ENCODE peak calls at places on chromosomes 2 and 18, in five cellular contexts. F is A549, B is right cardiac atrium, G is neural progenitor cell, S is NT2/D1. P is an unnamed sample.

GRCh38 chr2:110777531-110778311 is 45.3 kb downstream of the ACOXL start:
- DNase-seq in F (no peak), G (no peak), S (no peak), B (no peak), P (no peak)

GRCh38 chr2:85340034-85340892 is 12.5 kb upstream of the TGOLN2 start:
- DNase-seq in G (no peak), B (no peak), F (no peak), S (no peak), P (no peak)

GRCh38 chr2:146370821-146371220 is 1474.0 kb upstream of the ACVR2A start:
- DNase-seq in S (no peak), B (no peak), G (no peak), F (peak; percentile 1), P (no peak)

GRCh38 chr18:54260376-54261072 is 8.8 kb upstream of the POLI start:
- DNase-seq in G (no peak), B (no peak), S (no peak), F (no peak), P (no peak)

GRCh38 chr18:63309422-63309821 is 10.1 kb downstream of the BCL2 start:
- DNase-seq in B (no peak), F (no peak), S (no peak), G (no peak), P (no peak)

GRCh38 chr2:189798312-189799029 is 14.2 kb downstream of the PMS1 start:
- DNase-seq in G (no peak), F (peak; percentile 47), S (no peak), B (no peak), P (no peak)

GRCh38 chr2:26072925-26073768 is 39.3 kb downstream of the RAB10 start:
- DNase-seq in B (no peak), S (no peak), F (peak; percentile 45), G (peak; percentile 51), P (no peak)

GRCh38 chr2:61887684-61888303 is 662 bp downstream of the CCT4 start:
- DNase-seq in B (no peak), S (no peak), F (peak; percentile 44), G (peak; percentile 46), P (no peak)

GRCh38 chr2:1585635-1586034 is 158.7 kb downstream of the PXDN start:
- DNase-seq in S (no peak), F (no peak), B (no peak), G (no peak), P (no peak)

GRCh38 chr2:9708683-9709538 is 78.1 kb upstream of the YWHAQ start:
- DNase-seq in B (no peak), G (no peak), S (no peak), F (no peak), P (no peak)

GRCh38 chr18:49898421-49898820 is 85.1 kb upstream of the ACAA2 start:
- DNase-seq in G (peak; percentile 86), B (peak; percentile 75), F (peak; percentile 42), S (peak; percentile 36), P (peak; percentile 45)

GRCh38 chr18:36593001-36593400 is 235.8 kb downstream of the TPGS2 start:
- DNase-seq in B (no peak), F (no peak), S (no peak), G (no peak), P (no peak)

GRCh38 chr18:50298443-50299284 is 11.2 kb upstream of the CXXC1 start:
- DNase-seq in S (no peak), G (no peak), F (no peak), B (peak; percentile 47), P (no peak)

GRCh38 chr2:85106489-85107180 is 26.6 kb upstream of the TCF7L1 start:
- DNase-seq in F (peak; percentile 18), B (no peak), G (no peak), S (no peak), P (no peak)

GRCh38 chr2:208643145-208643544 is 236.6 kb downstream of the PTH2R start:
- DNase-seq in B (no peak), G (no peak), F (no peak), S (no peak), P (no peak)

GRCh38 chr18:62672600-62672999 is 42.7 kb upstream of the PHLPP1 start:
- DNase-seq in B (no peak), S (no peak), G (no peak), F (no peak), P (no peak)

GRCh38 chr2:197122821-197123220 is 187.8 kb downstream of the ANKRD44 start:
- DNase-seq in B (no peak), F (no peak), S (no peak), G (no peak), P (no peak)

GRCh38 chr2:154049561-154049960 is 177.8 kb downstream of the GALNT13 start:
- DNase-seq in B (no peak), G (no peak), S (no peak), F (no peak), P (no peak)

GRCh38 chr2:172048195-172048995 is 36.9 kb upstream of the DLX1 start:
- DNase-seq in G (no peak), F (no peak), S (no peak), B (no peak), P (no peak)

GRCh38 chr2:182618672-182619079 is 97.4 kb upstream of the DNAJC10 start:
- DNase-seq in B (peak; percentile 16), F (peak; percentile 9), S (no peak), G (no peak), P (no peak)

GRCh38 chr2:230900336-230900995 is 24.6 kb downstream of the GPR55 start:
- DNase-seq in G (no peak), B (no peak), F (no peak), S (no peak), P (no peak)

GRCh38 chr18:59210311-59210710 is 9.6 kb upstream of the GRP start:
- DNase-seq in F (no peak), S (no peak), G (no peak), B (no peak), P (no peak)

DNA sequence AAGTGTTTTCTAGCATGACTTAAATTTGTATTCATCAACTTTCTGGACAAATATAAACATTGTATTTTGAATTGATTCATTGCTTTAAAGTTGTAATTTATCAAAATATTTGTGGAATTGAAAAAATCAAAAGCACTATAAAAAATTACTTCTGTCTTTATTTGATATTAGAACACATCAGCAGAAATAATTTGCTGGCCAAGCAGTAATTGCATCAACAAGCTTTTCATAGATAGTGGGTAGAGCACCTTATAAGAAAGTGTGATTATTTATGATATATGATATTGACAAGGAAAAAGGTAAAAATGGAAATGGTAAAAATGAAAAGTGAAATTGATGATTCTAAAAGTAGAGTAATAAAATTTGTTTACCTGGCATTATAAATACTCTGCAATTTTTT is 861.1 kb downstream of the CPS1 start:
- DNase-seq in G (no peak), B (no peak), F (no peak), S (no peak), P (no peak)
- H3K4me3 ChIP-seq in G (no peak overlapping the region), B (no peak overlapping the region), F (no peak overlapping the region), S (no peak overlapping the region), P (no peak overlapping the region)

DNA sequence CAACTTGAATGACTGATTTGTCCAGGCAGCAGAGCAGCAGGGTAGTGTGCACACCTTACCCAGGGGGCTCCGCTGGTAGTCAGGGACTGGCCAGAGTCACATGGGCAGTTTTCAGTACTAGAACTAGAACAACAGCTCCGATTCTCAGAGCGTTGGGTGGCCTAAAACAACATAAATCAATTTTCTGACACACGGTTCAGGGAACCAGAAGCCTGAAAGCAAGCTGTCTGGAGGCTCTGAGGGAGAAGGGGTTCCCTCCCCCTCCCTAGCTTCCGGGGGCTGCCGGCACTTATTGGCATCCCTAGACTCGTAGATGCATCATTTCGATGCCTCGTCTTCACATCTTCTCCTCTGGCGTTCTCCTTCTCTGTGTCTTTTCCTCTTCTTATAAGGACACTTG is 13.4 kb upstream of the ITGB6 start:
- DNase-seq in S (no peak), B (no peak), G (no peak), F (no peak), P (no peak)
- H3K4me1 ChIP-seq in S (no peaks in the 10 kb centered on the region), B (no peaks in the 10 kb centered on the region), G (peaks cover under 1% of the 10 kb centered on the region), F (peaks cover 66% of the 10 kb centered on the region), P (no peaks in the 10 kb centered on the region)

GRCh38 chr18:23378470-23378764 is 74.7 kb upstream of the RIOK3 start:
- DNase-seq in S (no peak), G (no peak), B (no peak), F (no peak), P (no peak)
- H3K4me3 ChIP-seq in S (no peak overlapping the region), G (no peak overlapping the region), B (no peak overlapping the region), F (no peak overlapping the region), P (no peak overlapping the region)

DNA sequence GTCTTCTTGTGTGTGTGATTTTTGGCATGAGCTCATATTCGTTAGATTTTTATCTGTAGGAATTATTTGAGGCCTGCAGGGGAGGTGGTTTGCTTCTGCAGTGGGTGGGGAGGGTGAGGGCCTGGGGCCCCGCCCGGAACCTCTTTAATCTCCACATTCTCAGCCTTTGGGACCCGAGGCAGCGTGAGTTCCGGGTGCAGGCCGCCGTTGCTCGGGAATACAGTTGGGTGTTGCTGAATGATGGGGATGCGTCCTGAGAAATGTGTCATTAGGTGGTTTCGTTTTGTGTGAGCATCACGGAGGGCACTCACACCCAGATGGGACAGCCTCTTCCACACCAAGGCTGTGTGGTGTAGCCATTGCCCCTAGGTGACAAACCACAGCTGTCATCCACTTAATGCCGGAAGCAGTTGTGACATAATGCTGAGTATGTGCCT is 13.7 kb upstream of the GAL3ST2 start:
- DNase-seq in G (no peak), F (no peak), S (no peak), B (peak; percentile 42), P (no peak)
- H3K4me1 ChIP-seq in G (peaks cover 8% of the 10 kb centered on the region), F (no peaks in the 10 kb centered on the region), S (peaks cover 10% of the 10 kb centered on the region), B (no peaks in the 10 kb centered on the region), P (no peaks in the 10 kb centered on the region)

GRCh38 chr2:161975813-161976160 is 98.2 kb downstream of the DPP4 start:
- DNase-seq in B (no peak), S (no peak), F (no peak), G (no peak), P (no peak)

GRCh38 chr2:161975062-161975812 is 98.8 kb downstream of the DPP4 start:
- DNase-seq in G (no peak), F (no peak), S (no peak), B (no peak), P (no peak)

GRCh38 chr2:161974417-161974816 is 99.6 kb downstream of the DPP4 start:
- DNase-seq in F (no peak), S (no peak), B (no peak), G (no peak), P (no peak)

GRCh38 chr2:161976927-161977326 is 97.1 kb downstream of the DPP4 start:
- DNase-seq in B (no peak), F (no peak), G (no peak), S (no peak), P (no peak)

DNA sequence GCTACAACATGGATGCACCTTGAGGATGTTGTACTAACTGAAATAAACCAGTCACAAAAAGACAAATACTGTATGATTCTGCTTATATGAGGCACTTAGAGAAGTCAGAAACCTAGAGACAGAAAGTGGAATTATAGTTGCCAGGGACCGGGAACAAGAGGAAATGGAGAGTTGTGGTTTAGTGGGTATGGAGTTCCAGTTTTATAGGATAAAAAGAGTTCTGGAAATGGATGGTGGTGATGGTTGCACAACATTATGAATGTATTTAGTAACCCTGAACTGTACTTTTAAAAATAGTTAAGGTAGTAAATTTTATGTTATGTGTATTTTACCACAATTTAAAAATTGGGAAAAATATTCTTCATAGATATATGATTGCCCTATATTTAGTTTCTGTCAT is 97.7 kb downstream of the DPP4 start:
- DNase-seq in S (no peak), G (no peak), B (no peak), F (no peak), P (no peak)
- H3K4me3 ChIP-seq in S (no peak overlapping the region), G (no peak overlapping the region), B (no peak overlapping the region), F (no peak overlapping the region), P (no peak overlapping the region)

DNA sequence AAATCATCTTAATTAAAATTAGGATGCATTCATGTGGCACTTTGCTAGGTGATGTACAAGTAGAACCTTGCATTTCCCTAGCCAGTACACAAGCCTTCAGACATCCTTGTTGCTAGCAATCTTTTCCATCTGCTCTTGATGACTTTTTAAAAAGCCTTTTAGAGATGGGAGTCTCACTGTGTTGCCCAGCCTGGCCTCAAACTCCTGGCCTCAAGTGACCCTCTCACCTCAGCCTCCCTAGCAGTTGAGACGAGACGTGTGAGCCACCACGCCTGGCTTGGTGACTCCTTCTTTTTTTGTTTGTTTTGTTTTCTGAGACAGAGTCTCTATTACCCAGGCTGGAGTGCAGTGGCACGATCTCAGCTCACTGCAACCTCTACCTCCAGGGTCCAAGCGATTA is 1.7 kb upstream of the CCDC88A start:
- DNase-seq in B (no peak), G (no peak), F (no peak), S (no peak), P (no peak)
- H3K4me1 ChIP-seq in B (no peaks in the 10 kb centered on the region), G (peaks cover 16% of the 10 kb centered on the region), F (peaks cover 51% of the 10 kb centered on the region), S (no peaks in the 10 kb centered on the region), P (no peaks in the 10 kb centered on the region)